ENCODE peak calls at places on chromosomes 1 and 21, in nine cellular contexts. S is fibroblast of lung, F is Karpas-422, V is NT2/D1, K is endothelial cell of umbilical vein, Y is SK-N-SH, N is H1, T is colonic mucosa, P is keratinocyte. A is an unnamed sample. For H3K27me3, the result is how much of the 10 kb centered on the place peaks cover.

GRCh38 chr1:184188091-184188490 is 136.6 kb downstream of the TSEN15 start:
- DNase-seq in P (no peak), Y (no peak), F (no peak), K (no peak), T (no peak), S (no peak), N (no peak), V (no peak), A (no peak)

GRCh38 chr1:60916926-60917325 is 165.4 kb upstream of the NFIA start:
- DNase-seq in K (no peak), N (no peak), Y (no peak), T (no peak), F (no peak), P (no peak), V (no peak), S (no peak), A (no peak)

GRCh38 chr1:56062625-56063024 is 516.7 kb downstream of the PLPP3 start:
- DNase-seq in V (no peak), T (no peak), F (no peak), P (no peak), Y (no peak), N (no peak), S (no peak), K (no peak), A (no peak)

GRCh38 chr1:100351095-100351884 is 1.0 kb upstream of the CDC14A start:
- DNase-seq in V (peak), F (peak), T (peak), P (peak), S (peak), K (peak), Y (peak), N (peak), A (peak)

GRCh38 chr1:14896381-14897079 is 257.0 kb upstream of the TMEM51 start:
- DNase-seq in V (no peak), F (no peak), K (no peak), T (no peak), S (peak), Y (no peak), P (no peak), N (no peak), A (no peak)

GRCh38 chr1:201275266-201275666 is 8.0 kb upstream of the PKP1 start:
- DNase-seq in K (no peak), N (no peak), Y (no peak), S (peak), T (peak), F (no peak), P (no peak), V (no peak), A (peak)

GRCh38 chr21:32884062-32884461 is 112.5 kb upstream of the PAXBP1 start:
- DNase-seq in S (no peak), P (no peak), T (no peak), V (no peak), K (no peak), F (no peak), Y (no peak), N (no peak), A (no peak)

GRCh38 chr1:24216254-24216653 is 29.2 kb upstream of the IFNLR1 start:
- DNase-seq in S (no peak), N (no peak), T (no peak), V (no peak), K (no peak), Y (peak), F (no peak), P (no peak), A (peak)

GRCh38 chr1:921011-921837 is 2.5 kb upstream of the SAMD11 start:
- DNase-seq in S (peak), Y (peak), V (peak), N (peak), T (peak), K (peak), P (no peak), F (peak), A (peak)

GRCh38 chr1:102833171-102833570 is 275.2 kb downstream of the COL11A1 start:
- DNase-seq in V (no peak), F (no peak), Y (no peak), S (no peak), N (no peak), T (no peak), K (no peak), P (no peak), A (no peak)

GRCh38 chr1:84721152-84721551 is 30.9 kb upstream of the SSX2IP start:
- DNase-seq in F (no peak), Y (no peak), V (no peak), K (no peak), T (no peak), S (no peak), P (no peak), N (no peak), A (peak)

GRCh38 chr1:224499204-224499603 is 64.6 kb upstream of the WDR26 start:
- DNase-seq in K (peak), T (no peak), N (no peak), S (no peak), V (no peak), Y (no peak), F (no peak), P (no peak), A (no peak)

GRCh38 chr1:185015598-185015997 is 29.8 kb upstream of the RNF2 start:
- DNase-seq in V (no peak), Y (no peak), F (no peak), P (no peak), K (no peak), T (no peak), S (no peak), N (no peak), A (no peak)

GRCh38 chr1:230185076-230186001 is 118.3 kb downstream of the GALNT2 start:
- DNase-seq in N (no peak), K (no peak), P (no peak), V (no peak), Y (no peak), S (no peak), T (no peak), F (no peak), A (no peak)

GRCh38 chr1:17632541-17633193 is 93.2 kb downstream of the ARHGEF10L start:
- DNase-seq in Y (no peak), N (no peak), V (no peak), F (no peak), P (no peak), K (no peak), S (peak), T (no peak), A (peak)

GRCh38 chr1:180863158-180863775 is 49.4 kb upstream of the KIAA1614 start:
- DNase-seq in N (no peak), S (peak), T (peak), Y (peak), V (peak), K (peak), F (peak), P (no peak), A (peak)

GRCh38 chr1:32949519-32949918 is 15.1 kb downstream of the RNF19B start:
- DNase-seq in P (no peak), K (no peak), N (no peak), T (peak), S (no peak), Y (no peak), V (no peak), F (no peak), A (no peak)

GRCh38 chr21:45415188-45415942 is 10.4 kb downstream of the COL18A1 start:
- DNase-seq in Y (no peak), V (no peak), F (no peak), P (no peak), K (no peak), T (no peak), S (no peak), N (no peak), A (no peak)

GRCh38 chr1:98143403-98143802 is 222.6 kb upstream of the DPYD start:
- DNase-seq in T (no peak), V (no peak), K (peak), F (no peak), P (no peak), S (no peak), Y (no peak), N (no peak), A (no peak)

GRCh38 chr21:38721983-38722382 is 83.7 kb upstream of the ETS2 start:
- DNase-seq in V (no peak), F (no peak), Y (no peak), K (no peak), T (no peak), S (no peak), P (no peak), N (no peak), A (no peak)

GRCh38 chr1:224922404-224923164 is 6.9 kb upstream of the DNAH14 start:
- DNase-seq in T (no peak), F (peak), V (peak), Y (peak), K (peak), N (no peak), P (no peak), S (peak), A (peak)

DNA sequence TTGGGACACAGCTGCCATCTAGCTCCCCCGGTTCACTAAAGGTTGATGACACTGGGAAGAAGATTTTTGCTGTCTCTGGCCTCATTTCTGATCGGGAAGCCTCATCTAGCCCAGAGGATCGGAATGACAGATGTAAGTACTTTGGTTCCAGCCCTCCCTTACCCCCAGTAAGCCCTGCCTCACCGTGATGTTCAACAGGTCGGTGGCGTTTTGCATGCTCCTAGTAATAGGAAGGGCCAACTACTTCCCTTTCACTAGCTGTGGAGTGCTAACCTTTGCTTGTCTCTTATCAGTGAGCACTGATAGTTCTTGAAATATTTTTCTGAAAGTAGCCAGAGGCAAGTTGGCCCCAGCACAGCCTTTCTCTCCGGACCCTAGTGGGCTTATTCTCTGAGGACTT is 7.5 kb downstream of the RNF220 start:
- DNase-seq in V (no peak), F (no peak), Y (no peak), T (no peak), P (no peak), S (no peak), K (no peak), N (no peak), A (no peak)
- H3K27me3 ChIP-seq in V (half or more), F (under half), Y (half or more), T (half or more), P (half or more), S (half or more), K (half or more), N (under half), A (half or more)

GRCh38 chr1:66933887-66934700 is 9.3 kb downstream of the MIER1 start:
- DNase-seq in V (no peak), F (no peak), K (peak), Y (no peak), P (no peak), T (no peak), S (no peak), N (no peak), A (peak)
- H3K9ac ChIP-seq in V (no peak), F (peak), K (peak), Y (peak), P (peak), T (peak), S (peak), N (no peak), A (peak)

GRCh38 chr1:113390871-113391642 is 742 bp downstream of the MAGI3 start:
- DNase-seq in Y (peak), N (no peak), P (no peak), V (no peak), T (peak), S (peak), K (peak), F (no peak), A (peak)

GRCh38 chr1:113388017-113388620 is 2.2 kb upstream of the MAGI3 start:
- DNase-seq in V (no peak), N (no peak), T (no peak), S (no peak), Y (no peak), P (no peak), F (no peak), K (no peak), A (peak)

GRCh38 chr1:113389356-113389952 is 861 bp upstream of the MAGI3 start:
- DNase-seq in V (no peak), T (no peak), F (no peak), K (no peak), P (no peak), Y (no peak), N (no peak), S (no peak), A (no peak)

GRCh38 chr1:113389953-113390834 is at the start of gene MAGI3:
- DNase-seq in Y (peak), S (peak), P (peak), F (no peak), T (peak), N (peak), V (peak), K (peak), A (peak)

DNA sequence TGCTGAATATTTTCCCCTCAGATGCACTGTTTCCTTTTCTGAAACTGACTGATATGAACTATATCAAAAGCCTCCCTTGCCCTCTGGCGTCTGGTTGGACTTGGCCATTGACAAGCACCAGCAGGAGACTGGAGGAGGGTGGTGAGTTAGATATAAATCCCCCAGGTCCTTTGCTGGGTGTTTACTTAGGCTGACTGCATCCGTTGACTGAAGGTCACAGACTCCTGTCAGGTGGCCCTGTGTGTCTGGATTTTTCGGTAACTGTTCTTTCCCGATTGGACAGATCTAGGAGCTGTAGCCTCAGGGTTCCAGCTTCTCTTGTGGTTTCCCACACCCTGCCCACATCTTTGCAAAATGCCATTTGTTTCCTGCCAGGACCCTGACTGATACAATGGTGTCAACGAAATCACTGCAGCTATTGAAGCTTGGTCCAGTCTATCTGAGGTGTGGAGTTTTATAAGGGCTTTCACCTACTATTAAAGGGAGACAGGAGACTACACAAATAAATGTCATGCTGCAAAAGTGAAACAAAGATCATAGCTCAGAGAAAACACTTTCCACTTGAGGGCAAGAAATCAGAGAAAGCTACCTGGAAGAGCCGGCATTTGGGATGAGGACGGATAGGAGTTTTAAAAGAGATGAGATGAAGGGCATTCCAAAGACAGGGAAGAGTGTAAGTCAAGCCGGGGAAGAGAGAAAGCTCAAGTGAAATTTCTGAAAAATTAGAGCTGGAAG is 1.5 kb upstream of the MAGI3 start:
- DNase-seq in P (no peak), Y (peak), V (no peak), N (no peak), F (no peak), T (peak), K (peak), S (no peak), A (peak)
- H3K4me3 ChIP-seq in P (peak), Y (peak), V (peak), N (peak), F (no peak), T (peak), K (peak), S (peak), A (peak)

DNA sequence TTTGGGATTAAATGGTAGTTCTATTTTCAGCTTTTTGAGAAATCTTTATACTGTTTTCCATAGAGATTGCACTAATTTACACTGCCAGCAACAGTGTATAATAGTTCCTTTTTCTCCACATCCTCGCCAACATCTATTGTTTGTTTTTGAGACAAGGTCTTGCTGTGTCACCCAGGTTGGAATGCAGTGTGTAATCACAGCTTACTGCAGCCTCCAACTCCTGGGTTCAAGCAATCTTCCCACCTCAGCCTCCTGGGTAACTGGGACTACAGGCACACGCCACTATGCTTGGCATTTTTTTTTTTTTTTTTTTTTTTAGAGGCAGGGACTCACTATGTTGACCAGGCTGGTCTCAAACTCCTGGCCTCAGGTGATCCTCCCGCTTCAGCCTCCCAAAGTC is 164.5 kb upstream of the CXADR start:
- DNase-seq in S (no peak), Y (no peak), N (no peak), V (no peak), P (no peak), K (no peak), F (no peak), T (no peak), A (no peak)
- H3K27me3 ChIP-seq in S (under half), Y (under half), N (under half), V (under half), P (under half), K (under half), F (under half), T (under half), A (under half)

GRCh38 chr1:158203693-158204457 is 23.2 kb downstream of the CD1D start:
- DNase-seq in Y (peak), F (peak), K (peak), V (peak), T (peak), P (peak), N (no peak), S (peak), A (peak)
- H3K9ac ChIP-seq in Y (no peak), F (peak), K (no peak), V (no peak), T (no peak), P (no peak), N (no peak), S (no peak), A (no peak)

A was measured in adipocyte.